ENCODE peak calls at places on chromosome 17, in five cellular contexts. One of them, this sample, is unnamed.

GRCh38 chr17:62723842-62724241 is 84.3 kb downstream of the MARCHF10 start:
- DNase-seq in skeletal muscle cell: no peak
- DNase-seq in esophagus squamous epithelium: no peak
- DNase-seq in astrocyte of the spinal cord: no peak
- DNase-seq in activated CD4-positive, alpha-beta T cell treated with anti-CD3 and anti-CD28 coated beads, Interleukin-2, amount 10 ng/mL, durations not matched to agents 7 days and 5 days: no peak
- DNase-seq in this sample: no peak

GRCh38 chr17:3788200-3788599 is 12.8 kb downstream of the ITGAE start:
- DNase-seq in astrocyte of the spinal cord: no peak
- DNase-seq in activated CD4-positive, alpha-beta T cell treated with anti-CD3 and anti-CD28 coated beads, Interleukin-2, amount 10 ng/mL, durations not matched to agents 7 days and 5 days: no peak
- DNase-seq in skeletal muscle cell: no peak
- DNase-seq in esophagus squamous epithelium: no peak
- DNase-seq in this sample: peak

GRCh38 chr17:10292057-10292931 is 80.5 kb downstream of the MYH13 start:
- DNase-seq in astrocyte of the spinal cord: peak
- DNase-seq in esophagus squamous epithelium: no peak
- DNase-seq in activated CD4-positive, alpha-beta T cell treated with anti-CD3 and anti-CD28 coated beads, Interleukin-2, amount 10 ng/mL, durations not matched to agents 7 days and 5 days: no peak
- DNase-seq in skeletal muscle cell: no peak
- DNase-seq in this sample: no peak

GRCh38 chr17:34357398-34357797 is 1.1 kb downstream of the CCL13 start:
- DNase-seq in skeletal muscle cell: no peak
- DNase-seq in astrocyte of the spinal cord: no peak
- DNase-seq in activated CD4-positive, alpha-beta T cell treated with anti-CD3 and anti-CD28 coated beads, Interleukin-2, amount 10 ng/mL, durations not matched to agents 7 days and 5 days: no peak
- DNase-seq in esophagus squamous epithelium: no peak
- DNase-seq in this sample: no peak

GRCh38 chr17:60311186-60311585 is 80.7 kb downstream of the USP32 start:
- DNase-seq in esophagus squamous epithelium: no peak
- DNase-seq in astrocyte of the spinal cord: no peak
- DNase-seq in activated CD4-positive, alpha-beta T cell treated with anti-CD3 and anti-CD28 coated beads, Interleukin-2, amount 10 ng/mL, durations not matched to agents 7 days and 5 days: no peak
- DNase-seq in skeletal muscle cell: no peak
- DNase-seq in this sample: no peak

GRCh38 chr17:60971515-60972369 is 294.1 kb downstream of the BCAS3 start:
- DNase-seq in activated CD4-positive, alpha-beta T cell treated with anti-CD3 and anti-CD28 coated beads, Interleukin-2, amount 10 ng/mL, durations not matched to agents 7 days and 5 days: peak
- DNase-seq in esophagus squamous epithelium: no peak
- DNase-seq in skeletal muscle cell: peak
- DNase-seq in astrocyte of the spinal cord: peak
- DNase-seq in this sample: peak

GRCh38 chr17:17170346-17170976 is 35.7 kb downstream of the PLD6 start:
- DNase-seq in astrocyte of the spinal cord: no peak
- DNase-seq in esophagus squamous epithelium: no peak
- DNase-seq in skeletal muscle cell: no peak
- DNase-seq in activated CD4-positive, alpha-beta T cell treated with anti-CD3 and anti-CD28 coated beads, Interleukin-2, amount 10 ng/mL, durations not matched to agents 7 days and 5 days: no peak
- DNase-seq in this sample: no peak

GRCh38 chr17:1484586-1485310 is 7.7 kb downstream of the MYO1C start:
- DNase-seq in skeletal muscle cell: no peak
- DNase-seq in esophagus squamous epithelium: no peak
- DNase-seq in activated CD4-positive, alpha-beta T cell treated with anti-CD3 and anti-CD28 coated beads, Interleukin-2, amount 10 ng/mL, durations not matched to agents 7 days and 5 days: peak
- DNase-seq in astrocyte of the spinal cord: peak
- DNase-seq in this sample: peak

GRCh38 chr17:17206149-17206912 is at the start of gene PLD6:
- DNase-seq in skeletal muscle cell: peak
- DNase-seq in esophagus squamous epithelium: peak
- DNase-seq in astrocyte of the spinal cord: peak
- DNase-seq in activated CD4-positive, alpha-beta T cell treated with anti-CD3 and anti-CD28 coated beads, Interleukin-2, amount 10 ng/mL, durations not matched to agents 7 days and 5 days: peak
- DNase-seq in this sample: peak

GRCh38 chr17:77636835-77637806 is 321.4 kb upstream of the TNRC6C start:
- DNase-seq in activated CD4-positive, alpha-beta T cell treated with anti-CD3 and anti-CD28 coated beads, Interleukin-2, amount 10 ng/mL, durations not matched to agents 7 days and 5 days: no peak
- DNase-seq in astrocyte of the spinal cord: no peak
- DNase-seq in skeletal muscle cell: no peak
- DNase-seq in esophagus squamous epithelium: no peak
- DNase-seq in this sample: no peak

GRCh38 chr17:38588775-38589174 is 17.0 kb downstream of the SRCIN1 start:
- DNase-seq in activated CD4-positive, alpha-beta T cell treated with anti-CD3 and anti-CD28 coated beads, Interleukin-2, amount 10 ng/mL, durations not matched to agents 7 days and 5 days: no peak
- DNase-seq in esophagus squamous epithelium: no peak
- DNase-seq in skeletal muscle cell: no peak
- DNase-seq in astrocyte of the spinal cord: no peak
- DNase-seq in this sample: no peak

GRCh38 chr17:75850928-75851692 is 4.0 kb downstream of the WBP2 start:
- DNase-seq in skeletal muscle cell: no peak
- DNase-seq in activated CD4-positive, alpha-beta T cell treated with anti-CD3 and anti-CD28 coated beads, Interleukin-2, amount 10 ng/mL, durations not matched to agents 7 days and 5 days: no peak
- DNase-seq in astrocyte of the spinal cord: peak
- DNase-seq in esophagus squamous epithelium: no peak
- DNase-seq in this sample: no peak